ENCODE peak calls at places on chromosomes 6 and 20, in nine cellular contexts. C, Z, P, A, V, S, T, E and F are unnamed samples.

GRCh38 chr20:19835533-19836222 is 77.6 kb downstream of the RIN2 start:
- DNase-seq in A (no peak), S (peak), Z (no peak), E (no peak), C (peak), V (no peak), T (no peak), P (no peak), F (no peak)

GRCh38 chr6:137699036-137699683 is 167.9 kb upstream of the TNFAIP3 start:
- DNase-seq in C (no peak), V (no peak), Z (no peak), S (no peak), A (peak), P (no peak), T (no peak), E (no peak), F (no peak)

GRCh38 chr6:34275128-34275804 is 26.5 kb upstream of the SMIM29 start:
- DNase-seq in A (no peak), T (no peak), P (no peak), E (no peak), S (no peak), Z (no peak), C (no peak), V (no peak), F (no peak)

GRCh38 chr6:119132211-119133004 is 53.9 kb upstream of the FAM184A start:
- DNase-seq in A (peak), E (no peak), Z (no peak), C (no peak), T (no peak), S (no peak), V (no peak), P (no peak), F (no peak)

GRCh38 chr6:89853068-89853467 is 23.4 kb downstream of the CASP8AP2 start:
- DNase-seq in A (peak), T (no peak), C (no peak), P (peak), Z (no peak), V (no peak), S (no peak), E (no peak), F (peak)

GRCh38 chr20:36491901-36492617 is 49.3 kb upstream of the MYL9 start:
- DNase-seq in S (peak), T (no peak), A (peak), Z (no peak), V (peak), E (no peak), C (no peak), P (no peak), F (peak)

GRCh38 chr6:146914563-146915483 is 289.4 kb upstream of the STXBP5 start:
- DNase-seq in C (no peak), T (peak), A (peak), E (peak), P (peak), V (peak), Z (peak), S (peak), F (peak)

GRCh38 chr6:86192123-86192522 is 549.4 kb upstream of the SYNCRIP start:
- DNase-seq in V (no peak), C (no peak), Z (peak), A (peak), T (no peak), P (no peak), E (no peak), S (no peak), F (peak)

GRCh38 chr6:144725731-144726522 is 440.8 kb downstream of the UTRN start:
- DNase-seq in E (peak), P (no peak), S (peak), C (no peak), V (peak), Z (no peak), A (no peak), T (no peak), F (peak)

GRCh38 chr6:138989098-138989983 is 1.3 kb upstream of the REPS1 start:
- DNase-seq in P (no peak), T (no peak), S (no peak), C (no peak), E (no peak), V (no peak), A (no peak), Z (no peak), F (no peak)

GRCh38 chr6:73286752-73287151 is 23.8 kb upstream of the KHDC1 start:
- DNase-seq in V (no peak), P (no peak), C (no peak), T (no peak), S (no peak), A (peak), E (no peak), Z (no peak), F (no peak)

GRCh38 chr6:81465859-81466258 is 286.6 kb downstream of the TENT5A start:
- DNase-seq in Z (peak), P (no peak), C (no peak), S (no peak), A (peak), T (peak), E (no peak), V (no peak), F (peak)

GRCh38 chr6:107115695-107116327 is 496 bp upstream of the BEND3 start:
- DNase-seq in P (peak), Z (peak), A (peak), C (peak), S (peak), V (no peak), E (peak), T (no peak), F (peak)

GRCh38 chr20:23705895-23706294 is 17.1 kb upstream of the CST4 start:
- DNase-seq in C (no peak), S (no peak), P (no peak), Z (no peak), V (no peak), E (no peak), T (no peak), A (no peak), F (no peak)